ENCODE peak calls at places on chromosomes 4 and X, in five cellular contexts. One of them, this sample, is unnamed.

GRCh38 chr4:78552398-78553396 is 1.1 kb downstream of the ANXA3 start:
- ATAC-seq in heart left ventricle: peak; percentile 49
- ATAC-seq in pancreas: peak; percentile 81
- ATAC-seq in right cardiac atrium: peak; percentile 10
- ATAC-seq in IMR-90: no peak
- ATAC-seq in this sample: peak; percentile 37

GRCh38 chr4:55668449-55668848 is 32.4 kb upstream of the NMU start:
- ATAC-seq in pancreas: no peak
- ATAC-seq in IMR-90: no peak
- ATAC-seq in heart left ventricle: no peak
- ATAC-seq in right cardiac atrium: no peak
- ATAC-seq in this sample: no peak

GRCh38 chrX:118392726-118393125 is 46.8 kb downstream of the WDR44 start:
- ATAC-seq in heart left ventricle: no peak
- ATAC-seq in pancreas: no peak
- ATAC-seq in right cardiac atrium: no peak
- ATAC-seq in IMR-90: peak; percentile 29
- ATAC-seq in this sample: no peak

GRCh38 chr4:10003666-10004065 is 17.6 kb downstream of the SLC2A9 start:
- ATAC-seq in heart left ventricle: no peak
- ATAC-seq in pancreas: no peak
- ATAC-seq in IMR-90: no peak
- ATAC-seq in right cardiac atrium: no peak
- ATAC-seq in this sample: no peak

GRCh38 chr4:22420291-22420690 is 95.6 kb downstream of the ADGRA3 start:
- ATAC-seq in heart left ventricle: no peak
- ATAC-seq in pancreas: no peak
- ATAC-seq in IMR-90: no peak
- ATAC-seq in right cardiac atrium: no peak
- ATAC-seq in this sample: no peak

GRCh38 chrX:4043951-4044350 is 330.5 kb upstream of the PRKX start:
- ATAC-seq in pancreas: no peak
- ATAC-seq in IMR-90: no peak
- ATAC-seq in heart left ventricle: no peak
- ATAC-seq in right cardiac atrium: no peak
- ATAC-seq in this sample: no peak

GRCh38 chr4:87097075-87097474 is 123.3 kb downstream of the KLHL8 start:
- ATAC-seq in right cardiac atrium: peak; percentile 26
- ATAC-seq in pancreas: no peak
- ATAC-seq in heart left ventricle: peak; percentile 38
- ATAC-seq in IMR-90: no peak
- ATAC-seq in this sample: no peak

GRCh38 chr4:57091657-57092162 is 18.5 kb downstream of the IGFBP7 start:
- ATAC-seq in pancreas: no peak
- ATAC-seq in IMR-90: no peak
- ATAC-seq in heart left ventricle: no peak
- ATAC-seq in right cardiac atrium: no peak
- ATAC-seq in this sample: no peak

GRCh38 chr4:94207469-94208224 is at the start of gene SMARCAD1:
- ATAC-seq in pancreas: peak; percentile 98
- ATAC-seq in IMR-90: peak; percentile 92
- ATAC-seq in heart left ventricle: peak; percentile 97
- ATAC-seq in right cardiac atrium: peak; percentile 98
- ATAC-seq in this sample: peak; percentile 95

GRCh38 chr4:107153228-107153627 is 117.1 kb upstream of the DKK2 start:
- ATAC-seq in IMR-90: no peak
- ATAC-seq in pancreas: no peak
- ATAC-seq in heart left ventricle: no peak
- ATAC-seq in right cardiac atrium: peak; percentile 46
- ATAC-seq in this sample: no peak

GRCh38 chr4:39169426-39169825 is 12.9 kb upstream of the WDR19 start:
- ATAC-seq in right cardiac atrium: no peak
- ATAC-seq in IMR-90: no peak
- ATAC-seq in heart left ventricle: no peak
- ATAC-seq in pancreas: no peak
- ATAC-seq in this sample: no peak

GRCh38 chr4:153916273-153916755 is 127.4 kb upstream of the SFRP2 start:
- ATAC-seq in pancreas: no peak
- ATAC-seq in IMR-90: no peak
- ATAC-seq in right cardiac atrium: no peak
- ATAC-seq in heart left ventricle: no peak
- ATAC-seq in this sample: no peak

GRCh38 chr4:129526812-129527211 is 430.9 kb downstream of the C4orf33 start:
- ATAC-seq in pancreas: peak; percentile 38
- ATAC-seq in heart left ventricle: no peak
- ATAC-seq in IMR-90: no peak
- ATAC-seq in right cardiac atrium: peak; percentile 47
- ATAC-seq in this sample: no peak

GRCh38 chr4:11436084-11436483 is 7.4 kb upstream of the HS3ST1 start:
- ATAC-seq in pancreas: no peak
- ATAC-seq in right cardiac atrium: no peak
- ATAC-seq in heart left ventricle: no peak
- ATAC-seq in IMR-90: no peak
- ATAC-seq in this sample: no peak

GRCh38 chr4:26242451-26242850 is 78.4 kb upstream of the RBPJ start:
- ATAC-seq in right cardiac atrium: no peak
- ATAC-seq in heart left ventricle: no peak
- ATAC-seq in pancreas: no peak
- ATAC-seq in IMR-90: no peak
- ATAC-seq in this sample: no peak

GRCh38 chr4:105022811-105023667 is 123.6 kb upstream of the TET2 start:
- ATAC-seq in pancreas: peak; percentile 27
- ATAC-seq in IMR-90: no peak
- ATAC-seq in right cardiac atrium: no peak
- ATAC-seq in heart left ventricle: no peak
- ATAC-seq in this sample: no peak

GRCh38 chr4:113760094-113760851 is 1.3 kb downstream of the CAMK2D start:
- ATAC-seq in heart left ventricle: peak; percentile 3
- ATAC-seq in IMR-90: no peak
- ATAC-seq in right cardiac atrium: peak; percentile 2
- ATAC-seq in pancreas: peak; percentile 3
- ATAC-seq in this sample: no peak

GRCh38 chr4:113759696-113760093 is 1.8 kb downstream of the CAMK2D start:
- ATAC-seq in right cardiac atrium: no peak
- ATAC-seq in pancreas: no peak
- ATAC-seq in heart left ventricle: no peak
- ATAC-seq in IMR-90: no peak
- ATAC-seq in this sample: no peak

GRCh38 chr4:113762061-113762850 is 718 bp upstream of the CAMK2D start:
- ATAC-seq in pancreas: peak; percentile 88
- ATAC-seq in right cardiac atrium: peak; percentile 90
- ATAC-seq in heart left ventricle: peak; percentile 88
- ATAC-seq in IMR-90: peak; percentile 62
- ATAC-seq in this sample: peak; percentile 86

GRCh38 chr4:113761682-113762060 is at the start of gene CAMK2D:
- ATAC-seq in pancreas: peak; percentile 84
- ATAC-seq in IMR-90: peak; percentile 50
- ATAC-seq in right cardiac atrium: peak; percentile 78
- ATAC-seq in heart left ventricle: peak; percentile 80
- ATAC-seq in this sample: peak; percentile 72

DNA sequence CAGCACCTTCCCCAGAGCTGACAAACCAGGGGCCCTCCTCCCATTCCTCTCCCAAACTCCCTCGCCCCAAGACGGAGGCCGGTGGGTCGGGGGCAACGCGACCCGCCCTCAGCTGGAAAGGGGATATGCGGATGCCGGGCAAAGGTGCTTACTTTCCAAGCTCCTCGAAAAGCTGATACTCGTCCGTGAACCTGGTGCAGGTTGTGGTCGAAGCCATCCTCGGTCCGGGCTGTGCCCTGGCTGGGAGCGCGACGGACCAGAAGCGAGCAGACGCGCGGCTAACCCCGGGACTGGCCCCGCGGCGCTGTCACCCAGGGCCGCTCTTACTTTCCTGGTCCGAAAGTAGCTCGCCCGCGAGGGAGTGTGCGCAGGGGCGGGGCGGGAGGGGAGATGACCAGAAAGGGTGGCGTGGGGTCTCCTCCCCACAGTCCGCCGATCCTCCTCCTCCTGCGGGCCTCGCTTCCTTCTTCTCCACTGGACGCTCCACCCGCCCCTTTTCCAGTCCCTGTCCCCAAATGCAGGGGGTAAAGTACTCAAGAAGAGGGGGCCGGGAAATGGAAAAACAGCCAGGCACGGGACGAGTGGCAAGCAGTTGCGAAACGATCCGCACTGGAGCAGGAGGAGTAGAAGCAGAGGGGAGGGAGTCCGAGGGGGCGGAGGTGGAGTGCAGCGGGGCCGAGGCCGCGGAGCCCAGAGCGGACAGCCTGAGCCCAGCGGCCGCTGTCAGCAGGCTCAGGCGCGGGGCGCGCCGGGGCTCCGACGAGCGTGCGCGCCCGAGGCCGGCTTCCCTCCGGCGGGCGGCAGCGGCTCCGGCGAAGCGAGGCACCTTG is 471 bp downstream of the CAMK2D start:
- ATAC-seq in pancreas: peak; percentile 63
- ATAC-seq in right cardiac atrium: peak; percentile 76
- ATAC-seq in heart left ventricle: peak; percentile 57
- ATAC-seq in IMR-90: peak; percentile 60
- ATAC-seq in this sample: peak; percentile 79
- H3K4me3 ChIP-seq in pancreas: peak overlapping the region; percentile 67
- H3K4me3 ChIP-seq in right cardiac atrium: peak overlapping the region; percentile 71
- H3K4me3 ChIP-seq in heart left ventricle: peak overlapping the region; percentile 89
- H3K4me3 ChIP-seq in IMR-90: peak overlapping the region; percentile 93
- H3K4me3 ChIP-seq in this sample: peak overlapping the region; percentile 80

GRCh38 chr4:74446193-74446868 is 1.4 kb downstream of the AREG start:
- ATAC-seq in right cardiac atrium: no peak
- ATAC-seq in IMR-90: no peak
- ATAC-seq in heart left ventricle: no peak
- ATAC-seq in pancreas: no peak
- ATAC-seq in this sample: no peak
- H3K4me3 ChIP-seq in right cardiac atrium: no peak overlapping the region
- H3K4me3 ChIP-seq in IMR-90: no peak overlapping the region
- H3K4me3 ChIP-seq in heart left ventricle: no peak overlapping the region
- H3K4me3 ChIP-seq in pancreas: no peak overlapping the region
- H3K4me3 ChIP-seq in this sample: no peak overlapping the region

GRCh38 chr4:13543091-13543581 is 1.2 kb downstream of the NKX3-2 start:
- ATAC-seq in pancreas: no peak
- ATAC-seq in right cardiac atrium: no peak
- ATAC-seq in heart left ventricle: no peak
- ATAC-seq in IMR-90: no peak
- ATAC-seq in this sample: no peak
- H3K4me3 ChIP-seq in pancreas: no peak overlapping the region
- H3K4me3 ChIP-seq in right cardiac atrium: no peak overlapping the region
- H3K4me3 ChIP-seq in heart left ventricle: no peak overlapping the region
- H3K4me3 ChIP-seq in IMR-90: no peak overlapping the region
- H3K4me3 ChIP-seq in this sample: no peak overlapping the region

GRCh38 chr4:53705151-53705764 is 114.0 kb upstream of the LNX1 start:
- ATAC-seq in IMR-90: no peak
- ATAC-seq in right cardiac atrium: no peak
- ATAC-seq in pancreas: no peak
- ATAC-seq in heart left ventricle: no peak
- ATAC-seq in this sample: no peak

GRCh38 chr4:53705972-53706371 is 114.7 kb upstream of the LNX1 start:
- ATAC-seq in IMR-90: no peak
- ATAC-seq in right cardiac atrium: no peak
- ATAC-seq in pancreas: no peak
- ATAC-seq in heart left ventricle: no peak
- ATAC-seq in this sample: no peak

GRCh38 chr4:53703267-53703655 is 112.0 kb upstream of the LNX1 start:
- ATAC-seq in IMR-90: no peak
- ATAC-seq in heart left ventricle: no peak
- ATAC-seq in right cardiac atrium: no peak
- ATAC-seq in pancreas: no peak
- ATAC-seq in this sample: no peak

GRCh38 chr4:53704329-53704728 is 113.0 kb upstream of the LNX1 start:
- ATAC-seq in IMR-90: no peak
- ATAC-seq in right cardiac atrium: no peak
- ATAC-seq in pancreas: no peak
- ATAC-seq in heart left ventricle: no peak
- ATAC-seq in this sample: no peak

DNA sequence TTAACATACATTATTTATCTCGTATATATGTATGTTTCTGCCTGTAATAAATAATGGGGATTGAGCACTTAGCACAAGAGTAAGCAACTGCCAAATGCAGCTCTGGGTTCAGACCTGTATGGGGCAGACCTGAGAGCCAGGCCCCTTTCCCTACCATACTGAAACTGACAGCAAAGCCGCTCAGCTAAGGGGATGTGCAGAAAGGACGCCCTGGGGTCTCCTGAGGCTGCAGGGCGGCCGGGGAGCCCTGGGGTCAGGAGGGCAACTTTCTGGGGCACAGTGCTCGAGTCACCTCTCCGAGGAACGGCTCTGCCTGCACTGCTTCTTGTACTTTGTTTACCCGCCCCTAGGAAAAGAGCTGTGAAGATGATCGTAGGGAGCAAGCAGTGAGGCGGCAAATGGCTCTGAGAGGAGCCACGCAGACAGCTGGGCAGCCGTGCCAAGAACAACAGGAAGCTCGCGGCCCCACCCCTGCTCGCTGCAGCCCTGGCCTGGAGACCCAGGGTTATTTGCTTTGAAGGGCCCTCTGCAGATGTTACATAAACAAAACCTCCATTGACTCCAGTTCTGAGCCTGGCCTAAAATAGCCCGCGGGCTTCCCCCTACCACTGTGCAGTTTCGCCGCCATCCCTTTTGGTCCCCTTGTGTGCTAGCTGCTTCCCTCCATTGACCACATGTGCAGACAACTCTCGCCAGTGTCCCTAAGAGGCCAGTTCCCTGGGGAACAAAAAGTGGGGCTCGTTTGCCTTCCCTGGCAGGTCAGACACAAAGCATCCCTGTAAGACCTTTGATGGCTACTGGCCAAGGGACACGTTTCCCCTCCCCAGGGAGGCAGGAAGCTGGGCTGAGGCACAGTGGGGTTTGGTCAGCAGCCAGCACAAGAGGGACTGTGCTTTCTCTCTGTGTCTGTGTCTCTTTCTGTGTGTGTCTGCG is 111.3 kb upstream of the LNX1 start:
- ATAC-seq in pancreas: peak; percentile 90
- ATAC-seq in right cardiac atrium: peak; percentile 98
- ATAC-seq in IMR-90: peak; percentile 83
- ATAC-seq in heart left ventricle: peak; percentile 96
- ATAC-seq in this sample: peak; percentile 88
- H3K4me3 ChIP-seq in pancreas: peak overlapping the region; percentile 1
- H3K4me3 ChIP-seq in right cardiac atrium: peak overlapping the region; percentile 22
- H3K4me3 ChIP-seq in IMR-90: no peak overlapping the region
- H3K4me3 ChIP-seq in heart left ventricle: peak overlapping the region; percentile 42
- H3K4me3 ChIP-seq in this sample: peak overlapping the region; percentile 39